ENCODE peak calls at places on chromosomes 2 and 18, in ten cellular contexts. G, W, T, J, F, E, L, K, Z and P are unnamed samples.

GRCh38 chr2:27042159-27042661 is 9.3 kb upstream of the AGBL5 start:
- DNase-seq in G (no peak), W (no peak), T (no peak), J (no peak), F (no peak), E (no peak), L (peak; percentile 22), K (peak; percentile 20), Z (no peak), P (no peak)

GRCh38 chr2:26033270-26033768 is 565 bp upstream of the RAB10 start:
- DNase-seq in G (no peak), W (peak; percentile 85), T (peak; percentile 39), J (peak; percentile 91), F (peak; percentile 74), E (peak; percentile 86), L (peak; percentile 91), K (peak; percentile 86), Z (peak; percentile 93), P (no peak)

GRCh38 chr2:82839046-82839445 is 1620.0 kb downstream of the SUCLG1 start:
- DNase-seq in G (no peak), W (no peak), T (no peak), J (no peak), F (no peak), E (no peak), L (no peak), K (peak; percentile 24), Z (no peak), P (no peak)

GRCh38 chr2:168244318-168244717 is 3.1 kb downstream of the STK39 start:
- DNase-seq in G (no peak), W (no peak), T (no peak), J (no peak), F (peak; percentile 52), E (peak; percentile 21), L (no peak), K (peak; percentile 7), Z (no peak), P (no peak)

GRCh38 chr2:109238580-109238979 is 109.6 kb downstream of the SH3RF3 start:
- DNase-seq in G (peak; percentile 83), W (peak; percentile 73), T (no peak), J (no peak), F (no peak), E (no peak), L (peak; percentile 92), K (peak; percentile 90), Z (no peak), P (peak; percentile 89)

GRCh38 chr18:66759017-66759416 is 155.1 kb upstream of the CDH19 start:
- DNase-seq in G (no peak), W (no peak), T (no peak), J (no peak), F (no peak), E (no peak), L (no peak), K (no peak), Z (no peak), P (no peak)

GRCh38 chr2:183164111-183165015 is 40.1 kb downstream of the NUP35 start:
- DNase-seq in G (no peak), W (no peak), T (no peak), J (no peak), F (no peak), E (no peak), L (no peak), K (peak; percentile 59), Z (no peak), P (no peak)

GRCh38 chr2:221629478-221629877 is 57.4 kb upstream of the EPHA4 start:
- DNase-seq in G (peak; percentile 46), W (no peak), T (no peak), J (peak; percentile 41), F (peak; percentile 7), E (no peak), L (peak; percentile 91), K (peak; percentile 89), Z (no peak), P (peak; percentile 84)

GRCh38 chr2:66495788-66496640 is 61.1 kb downstream of the MEIS1 start:
- DNase-seq in G (peak; percentile 47), W (peak; percentile 54), T (no peak), J (peak; percentile 74), F (peak; percentile 71), E (no peak), L (peak; percentile 96), K (peak; percentile 89), Z (no peak), P (peak; percentile 91)

GRCh38 chr2:234694244-234695013 is 197.5 kb upstream of the ARL4C start:
- DNase-seq in G (no peak), W (no peak), T (no peak), J (no peak), F (no peak), E (no peak), L (peak; percentile 79), K (peak; percentile 73), Z (no peak), P (peak; percentile 80)

GRCh38 chr18:6731197-6731596 is 1.7 kb downstream of the ARHGAP28 start:
- DNase-seq in G (peak; percentile 85), W (no peak), T (no peak), J (no peak), F (no peak), E (no peak), L (peak; percentile 78), K (peak; percentile 84), Z (no peak), P (peak; percentile 54)

GRCh38 chr18:76545433-76546281 is 50.6 kb upstream of the ZNF516 start:
- DNase-seq in G (no peak), W (no peak), T (no peak), J (no peak), F (no peak), E (no peak), L (no peak), K (no peak), Z (no peak), P (peak; percentile 21)

GRCh38 chr2:186530314-186530713 is 44.3 kb downstream of the ZC3H15 start:
- DNase-seq in G (no peak), W (no peak), T (no peak), J (no peak), F (no peak), E (no peak), L (no peak), K (no peak), Z (no peak), P (no peak)

GRCh38 chr18:62198259-62198658 is 11.2 kb downstream of the RELCH start:
- DNase-seq in G (no peak), W (no peak), T (no peak), J (no peak), F (no peak), E (no peak), L (peak; percentile 66), K (no peak), Z (no peak), P (no peak)

GRCh38 chr2:241148891-241149674 is at the start of gene PASK:
- DNase-seq in G (peak; percentile 58), W (peak; percentile 96), T (peak; percentile 93), J (peak; percentile 98), F (peak; percentile 96), E (peak; percentile 95), L (peak; percentile 98), K (peak; percentile 93), Z (peak; percentile 95), P (peak; percentile 94)

GRCh38 chr2:76283355-76283754 is 572.6 kb upstream of the GCFC2 start:
- DNase-seq in G (no peak), W (no peak), T (no peak), J (no peak), F (no peak), E (no peak), L (no peak), K (no peak), Z (no peak), P (no peak)

GRCh38 chr2:212611026-212611425 is 72.4 kb upstream of the ERBB4 start:
- DNase-seq in G (no peak), W (no peak), T (no peak), J (no peak), F (no peak), E (no peak), L (no peak), K (no peak), Z (no peak), P (no peak)

GRCh38 chr2:239944706-239945551 is 80.2 kb downstream of the NDUFA10 start:
- DNase-seq in G (no peak), W (peak; percentile 37), T (no peak), J (peak; percentile 27), F (no peak), E (no peak), L (no peak), K (peak; percentile 46), Z (peak; percentile 64), P (no peak)

GRCh38 chr18:3540805-3541548 is 91.0 kb downstream of the TGIF1 start:
- DNase-seq in G (no peak), W (no peak), T (no peak), J (no peak), F (peak; percentile 44), E (no peak), L (no peak), K (no peak), Z (no peak), P (no peak)

GRCh38 chr2:129444417-129445150 is 534.9 kb upstream of the RAB6C start:
- DNase-seq in G (no peak), W (no peak), T (no peak), J (no peak), F (no peak), E (no peak), L (no peak), K (no peak), Z (no peak), P (no peak)

GRCh38 chr2:60806988-60807681 is 51.1 kb downstream of the PAPOLG start:
- DNase-seq in G (peak; percentile 49), W (no peak), T (no peak), J (peak; percentile 58), F (no peak), E (no peak), L (peak; percentile 87), K (peak; percentile 72), Z (peak; percentile 29), P (peak; percentile 72)

GRCh38 chr2:36373149-36373880 is 17.7 kb downstream of the CRIM1 start:
- DNase-seq in G (no peak), W (no peak), T (no peak), J (no peak), F (no peak), E (no peak), L (peak; percentile 80), K (peak; percentile 81), Z (peak; percentile 47), P (peak; percentile 48)

GRCh38 chr18:34709104-34709503 is 994 bp upstream of the DTNA start:
- DNase-seq in G (peak; percentile 72), W (no peak), T (no peak), J (no peak), F (no peak), E (no peak), L (peak; percentile 90), K (peak; percentile 90), Z (no peak), P (peak; percentile 58)

GRCh38 chr2:63845866-63846265 is 4.2 kb downstream of the UGP2 start:
- DNase-seq in G (no peak), W (no peak), T (no peak), J (peak; percentile 59), F (no peak), E (no peak), L (no peak), K (no peak), Z (no peak), P (no peak)

GRCh38 chr2:171652411-171652775 is 34.9 kb upstream of the DYNC1I2 start:
- DNase-seq in G (no peak), W (no peak), T (no peak), J (peak; percentile 22), F (no peak), E (no peak), L (peak; percentile 80), K (peak; percentile 64), Z (no peak), P (peak; percentile 14)

GRCh38 chr2:226638576-226638975 is 161.0 kb downstream of the IRS1 start:
- DNase-seq in G (no peak), W (no peak), T (no peak), J (no peak), F (peak; percentile 9), E (no peak), L (no peak), K (peak; percentile 48), Z (no peak), P (no peak)